ENCODE peak calls at places on chromosomes 11 and 22, in five cellular contexts. N is CD8-positive, alpha-beta memory T cell; L is hepatocyte; Y is psoas muscle; M is ovary. D is an unnamed sample. For H3K4me1, the result is how much of the 10 kb centered on the place peaks cover.

GRCh38 chr22:20034143-20034542 is 13.2 kb downstream of the TANGO2 start:
- DNase-seq in L (no peak), N (no peak), M (no peak), Y (no peak), D (no peak)

GRCh38 chr11:83816572-83817187 is 530.5 kb upstream of the CCDC90B start:
- DNase-seq in L (peak), Y (no peak), N (no peak), M (no peak), D (no peak)

GRCh38 chr11:129785383-129786111 is 30.1 kb upstream of the TMEM45B start:
- DNase-seq in N (no peak), M (no peak), Y (no peak), L (no peak), D (no peak)

GRCh38 chr11:119509969-119510401 is 87.0 kb upstream of the THY1 start:
- DNase-seq in L (peak), N (no peak), Y (peak), M (no peak), D (no peak)

GRCh38 chr11:40432358-40432757 is 1027.1 kb downstream of the LRRC4C start:
- DNase-seq in M (no peak), N (no peak), L (no peak), Y (no peak), D (no peak)

GRCh38 chr11:47233989-47234668 is 14.5 kb downstream of the ACP2 start:
- DNase-seq in M (no peak), Y (no peak), L (peak), N (no peak), D (no peak)

GRCh38 chr11:57131080-57131790 is 50.5 kb upstream of the LRRC55 start:
- DNase-seq in L (peak), N (no peak), Y (peak), M (no peak), D (no peak)

GRCh38 chr11:79547256-79547655 is 106.4 kb upstream of the TENM4 start:
- DNase-seq in Y (no peak), L (no peak), N (no peak), M (no peak), D (no peak)

GRCh38 chr22:44272330-44272729 is 40.4 kb downstream of the SHISAL1 start:
- DNase-seq in M (no peak), L (no peak), Y (no peak), N (no peak), D (no peak)

GRCh38 chr11:65434667-65435179 is 12.1 kb downstream of the NEAT1 start:
- DNase-seq in Y (no peak), N (no peak), L (no peak), M (no peak), D (no peak)

GRCh38 chr22:29030618-29031235 is 30.9 kb downstream of the C22orf31 start:
- DNase-seq in L (peak), Y (peak), M (peak), N (no peak), D (peak)

GRCh38 chr22:24178021-24178431 is 3.3 kb upstream of the SUSD2 start:
- DNase-seq in N (no peak), L (no peak), M (no peak), Y (no peak), D (no peak)

GRCh38 chr22:19212302-19212870 is 33.9 kb upstream of the SLC25A1 start:
- DNase-seq in N (no peak), L (no peak), Y (no peak), M (no peak), D (no peak)

GRCh38 chr11:36354221-36355003 is 58.3 kb downstream of the PRR5L start:
- DNase-seq in Y (no peak), N (no peak), L (no peak), M (no peak), D (no peak)

GRCh38 chr11:11022126-11022730 is 164.4 kb upstream of the ZBED5 start:
- DNase-seq in Y (no peak), L (peak), N (no peak), M (no peak), D (peak)

GRCh38 chr11:2477254-2477653 is 32.4 kb downstream of the KCNQ1 start:
- DNase-seq in L (no peak), N (no peak), M (no peak), Y (no peak), D (no peak)

GRCh38 chr11:69444381-69445130 is 36.9 kb upstream of the LINC01488 start:
- DNase-seq in L (peak), Y (peak), N (no peak), M (no peak), D (peak)

DNA sequence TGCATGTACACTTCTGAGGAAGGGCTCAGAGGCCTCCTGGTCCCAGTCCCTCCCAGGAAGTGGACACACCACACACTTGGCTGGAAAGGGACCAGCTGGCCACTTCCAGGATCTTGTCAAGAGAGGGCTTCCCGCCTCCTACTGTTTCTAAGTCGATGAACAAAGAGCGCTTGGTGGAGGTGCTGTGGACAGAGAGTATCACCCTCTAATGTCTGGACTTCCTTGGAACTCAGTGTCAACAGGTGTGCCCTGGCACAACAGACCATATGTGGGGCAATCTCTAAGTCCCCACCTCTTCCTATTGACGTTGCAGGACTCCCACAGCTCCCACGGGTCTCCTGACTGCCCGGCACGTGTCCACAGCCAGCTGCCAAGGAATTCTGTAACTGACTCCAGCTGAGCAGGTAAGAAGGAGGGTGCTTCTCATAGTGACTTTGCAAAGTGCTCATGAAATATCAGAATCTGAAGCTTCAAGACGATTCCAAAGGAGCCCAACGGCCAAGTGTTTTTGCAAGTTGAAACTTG is 16.1 kb downstream of the POU2AF1 start:
- DNase-seq in N (no peak), Y (no peak), L (no peak), M (no peak), D (no peak)
- H3K4me1 ChIP-seq in N (under half), Y (under half), L (under half), M (under half), D (under half)

GRCh38 chr11:9757809-9758675 is 94.2 kb downstream of the SWAP70 start:
- DNase-seq in L (peak), Y (peak), N (peak), M (peak), D (peak)
- H3K4me1 ChIP-seq in L (under half), Y (under half), N (under half), M (under half), D (under half)

GRCh38 chr11:27455667-27456066 is 16.9 kb downstream of the LGR4 start:
- DNase-seq in M (no peak), Y (no peak), N (no peak), L (no peak), D (no peak)
- H3K4me1 ChIP-seq in M (under half), Y (under half), N (under half), L (under half), D (under half)

GRCh38 chr22:31652911-31653684 is 8.9 kb downstream of the PISD start:
- DNase-seq in L (peak), Y (no peak), N (no peak), M (no peak), D (no peak)
- H3K4me1 ChIP-seq in L (under half), Y (under half), N (under half), M (under half), D (under half)

GRCh38 chr11:111185259-111185658 is 60.3 kb upstream of the POU2AF2 start:
- DNase-seq in M (no peak), N (no peak), L (no peak), Y (no peak), D (no peak)

GRCh38 chr11:111189466-111189865 is 56.1 kb upstream of the POU2AF2 start:
- DNase-seq in N (no peak), Y (no peak), M (no peak), L (no peak), D (no peak)

GRCh38 chr11:111186308-111186967 is 59.1 kb upstream of the POU2AF2 start:
- DNase-seq in M (no peak), N (no peak), L (no peak), Y (no peak), D (no peak)

GRCh38 chr11:111183706-111184105 is 61.8 kb upstream of the POU2AF2 start:
- DNase-seq in Y (no peak), N (no peak), M (no peak), L (no peak), D (no peak)
- H3K4me1 ChIP-seq in Y (under half), N (under half), M (under half), L (under half), D (under half)

D was measured in tibial nerve.